ENCODE peak calls at places on chromosomes 13 and 19, in eight cellular contexts. One of them, this sample, is unnamed.

GRCh38 chr13:44272692-44273091 is 100.9 kb upstream of the SERP2 start:
- DNase-seq in neuronal stem cell: no peak
- DNase-seq in stromal cell of bone marrow: peak; percentile 85
- DNase-seq in lower lobe of right lung: no peak
- DNase-seq in SK-N-DZ: no peak
- DNase-seq in GM23338: no peak
- DNase-seq in activated T-cell treated with anti-CD3 and anti-CD28 coated beads for 1 hour: no peak
- DNase-seq in progenitor cell of endocrine pancreas: no peak
- DNase-seq in this sample: no peak

GRCh38 chr19:38004505-38005223 is 97.7 kb downstream of the SIPA1L3 start:
- DNase-seq in neuronal stem cell: peak; percentile 86
- DNase-seq in stromal cell of bone marrow: peak; percentile 96
- DNase-seq in lower lobe of right lung: peak; percentile 81
- DNase-seq in SK-N-DZ: peak; percentile 63
- DNase-seq in GM23338: peak; percentile 94
- DNase-seq in activated T-cell treated with anti-CD3 and anti-CD28 coated beads for 1 hour: no peak
- DNase-seq in progenitor cell of endocrine pancreas: peak; percentile 18
- DNase-seq in this sample: no peak

GRCh38 chr19:18949858-18950257 is 8.8 kb upstream of the HOMER3 start:
- DNase-seq in neuronal stem cell: no peak
- DNase-seq in stromal cell of bone marrow: no peak
- DNase-seq in lower lobe of right lung: no peak
- DNase-seq in SK-N-DZ: no peak
- DNase-seq in GM23338: no peak
- DNase-seq in activated T-cell treated with anti-CD3 and anti-CD28 coated beads for 1 hour: no peak
- DNase-seq in progenitor cell of endocrine pancreas: no peak
- DNase-seq in this sample: no peak

GRCh38 chr13:49436890-49437289 is 7.0 kb downstream of the CAB39L start:
- DNase-seq in neuronal stem cell: no peak
- DNase-seq in stromal cell of bone marrow: peak; percentile 58
- DNase-seq in lower lobe of right lung: no peak
- DNase-seq in SK-N-DZ: no peak
- DNase-seq in GM23338: no peak
- DNase-seq in activated T-cell treated with anti-CD3 and anti-CD28 coated beads for 1 hour: no peak
- DNase-seq in progenitor cell of endocrine pancreas: no peak
- DNase-seq in this sample: no peak

GRCh38 chr19:7833225-7834156 is 3.5 kb downstream of the EVI5L start:
- DNase-seq in neuronal stem cell: no peak
- DNase-seq in stromal cell of bone marrow: peak; percentile 29
- DNase-seq in lower lobe of right lung: peak; percentile 92
- DNase-seq in SK-N-DZ: no peak
- DNase-seq in GM23338: no peak
- DNase-seq in activated T-cell treated with anti-CD3 and anti-CD28 coated beads for 1 hour: no peak
- DNase-seq in progenitor cell of endocrine pancreas: no peak
- DNase-seq in this sample: no peak

GRCh38 chr13:45615501-45616101 is at the start of gene ERICH6B:
- DNase-seq in neuronal stem cell: peak; percentile 80
- DNase-seq in stromal cell of bone marrow: no peak
- DNase-seq in lower lobe of right lung: no peak
- DNase-seq in SK-N-DZ: peak; percentile 95
- DNase-seq in GM23338: peak; percentile 91
- DNase-seq in activated T-cell treated with anti-CD3 and anti-CD28 coated beads for 1 hour: no peak
- DNase-seq in progenitor cell of endocrine pancreas: peak; percentile 63
- DNase-seq in this sample: no peak

GRCh38 chr19:38831142-38831605 is 420 bp downstream of the ECH1 start:
- DNase-seq in neuronal stem cell: no peak
- DNase-seq in stromal cell of bone marrow: peak; percentile 65
- DNase-seq in lower lobe of right lung: peak; percentile 90
- DNase-seq in SK-N-DZ: peak; percentile 55
- DNase-seq in GM23338: peak; percentile 57
- DNase-seq in activated T-cell treated with anti-CD3 and anti-CD28 coated beads for 1 hour: no peak
- DNase-seq in progenitor cell of endocrine pancreas: no peak
- DNase-seq in this sample: no peak

GRCh38 chr13:73607489-73608156 is 526.6 kb downstream of the KLF12 start:
- DNase-seq in neuronal stem cell: no peak
- DNase-seq in stromal cell of bone marrow: no peak
- DNase-seq in lower lobe of right lung: no peak
- DNase-seq in SK-N-DZ: no peak
- DNase-seq in GM23338: no peak
- DNase-seq in activated T-cell treated with anti-CD3 and anti-CD28 coated beads for 1 hour: no peak
- DNase-seq in progenitor cell of endocrine pancreas: no peak
- DNase-seq in this sample: no peak

GRCh38 chr13:79692846-79693245 is 211.9 kb downstream of the NDFIP2 start:
- DNase-seq in neuronal stem cell: no peak
- DNase-seq in stromal cell of bone marrow: no peak
- DNase-seq in lower lobe of right lung: no peak
- DNase-seq in SK-N-DZ: no peak
- DNase-seq in GM23338: no peak
- DNase-seq in activated T-cell treated with anti-CD3 and anti-CD28 coated beads for 1 hour: no peak
- DNase-seq in progenitor cell of endocrine pancreas: no peak
- DNase-seq in this sample: no peak

GRCh38 chr13:51856027-51856736 is 5.6 kb upstream of the CCDC70 start:
- DNase-seq in neuronal stem cell: no peak
- DNase-seq in stromal cell of bone marrow: no peak
- DNase-seq in lower lobe of right lung: no peak
- DNase-seq in SK-N-DZ: no peak
- DNase-seq in GM23338: no peak
- DNase-seq in activated T-cell treated with anti-CD3 and anti-CD28 coated beads for 1 hour: no peak
- DNase-seq in progenitor cell of endocrine pancreas: no peak
- DNase-seq in this sample: no peak

GRCh38 chr19:18756896-18757295 is 34.2 kb downstream of the COMP start:
- DNase-seq in neuronal stem cell: no peak
- DNase-seq in stromal cell of bone marrow: no peak
- DNase-seq in lower lobe of right lung: peak; percentile 65
- DNase-seq in SK-N-DZ: no peak
- DNase-seq in GM23338: no peak
- DNase-seq in activated T-cell treated with anti-CD3 and anti-CD28 coated beads for 1 hour: no peak
- DNase-seq in progenitor cell of endocrine pancreas: no peak
- DNase-seq in this sample: no peak

GRCh38 chr13:51229731-51230130 is 7.5 kb downstream of the FAM124A start:
- DNase-seq in neuronal stem cell: no peak
- DNase-seq in stromal cell of bone marrow: no peak
- DNase-seq in lower lobe of right lung: no peak
- DNase-seq in SK-N-DZ: no peak
- DNase-seq in GM23338: no peak
- DNase-seq in activated T-cell treated with anti-CD3 and anti-CD28 coated beads for 1 hour: no peak
- DNase-seq in progenitor cell of endocrine pancreas: no peak
- DNase-seq in this sample: no peak

This sample was measured in naive thymus-derived CD8-positive, alpha-beta T cell.